ENCODE peak calls at places on chromosomes 7 and 10, in five cellular contexts. S, M, N, J and B are unnamed samples.

GRCh38 chr7:123112833-123113232 is 86.9 kb downstream of the SLC13A1 start:
- DNase-seq in J (no peak), S (no peak), N (no peak), M (no peak), B (no peak)

GRCh38 chr7:42090806-42091205 is 146.2 kb downstream of the GLI3 start:
- DNase-seq in N (no peak), M (no peak), J (no peak), S (no peak), B (no peak)

GRCh38 chr7:74199551-74200355 is 10.1 kb upstream of the LAT2 start:
- DNase-seq in M (no peak), N (peak; percentile 54), J (no peak), S (no peak), B (no peak)

GRCh38 chr7:93823621-93824020 is 66.9 kb downstream of the TFPI2 start:
- DNase-seq in N (no peak), J (no peak), M (no peak), S (no peak), B (no peak)

GRCh38 chr10:51348622-51349021 is 274.3 kb downstream of the PRKG1 start:
- DNase-seq in S (no peak), J (no peak), N (no peak), M (no peak), B (no peak)

GRCh38 chr10:1323951-1324350 is 267.8 kb downstream of the WDR37 start:
- DNase-seq in J (no peak), M (no peak), N (no peak), S (no peak), B (no peak)

GRCh38 chr7:25954395-25954794 is 197.6 kb upstream of the NFE2L3 start:
- DNase-seq in S (no peak), M (no peak), N (no peak), J (no peak), B (no peak)

GRCh38 chr7:42244828-42245227 is 7.8 kb upstream of the GLI3 start:
- DNase-seq in S (no peak), N (no peak), J (no peak), M (no peak), B (no peak)

GRCh38 chr10:132272061-132272766 is 35.5 kb downstream of the STK32C start:
- DNase-seq in M (no peak), N (no peak), S (no peak), J (no peak), B (no peak)

GRCh38 chr10:110893559-110894179 is 21.9 kb downstream of the PDCD4 start:
- DNase-seq in J (peak; percentile 48), S (no peak), M (no peak), N (no peak), B (no peak)

GRCh38 chr7:155405399-155406318 is 52.3 kb upstream of the EN2 start:
- DNase-seq in M (peak; percentile 33), N (no peak), S (no peak), J (peak; percentile 41), B (peak; percentile 18)

GRCh38 chr10:100829933-100830727 is 82.6 kb upstream of the SLF2 start:
- DNase-seq in N (no peak), M (no peak), J (no peak), S (no peak), B (no peak)

GRCh38 chr7:43461349-43462024 is 121.4 kb upstream of the STK17A start:
- DNase-seq in M (peak; percentile 73), N (no peak), J (no peak), S (no peak), B (no peak)

GRCh38 chr10:18984531-18984930 is 64.1 kb upstream of the MALRD1 start:
- DNase-seq in N (no peak), J (no peak), S (no peak), M (no peak), B (no peak)

GRCh38 chr10:107727762-107728317 is 563.3 kb upstream of the SORCS1 start:
- DNase-seq in M (no peak), N (no peak), S (no peak), J (no peak), B (no peak)

GRCh38 chr10:29056729-29057128 is 232.1 kb upstream of the LYZL1 start:
- DNase-seq in M (no peak), N (no peak), J (no peak), S (no peak), B (no peak)

GRCh38 chr10:8768341-8768740 is 713.9 kb downstream of the GATA3 start:
- DNase-seq in J (no peak), N (no peak), M (no peak), S (no peak), B (no peak)

GRCh38 chr10:97065128-97065527 is 120.6 kb downstream of the SLIT1 start:
- DNase-seq in M (no peak), S (no peak), N (peak; percentile 47), J (no peak), B (no peak)

GRCh38 chr10:52110576-52110975 is 203.5 kb upstream of the DKK1 start:
- DNase-seq in J (no peak), M (peak; percentile 44), S (no peak), N (no peak), B (no peak)

GRCh38 chr10:32446701-32447406 is 914 bp downstream of the CCDC7 start:
- DNase-seq in M (no peak), J (peak; percentile 5), S (no peak), N (no peak), B (no peak)

GRCh38 chr7:35593896-35594295 is 101.0 kb downstream of the HERPUD2 start:
- DNase-seq in J (no peak), S (no peak), N (no peak), M (no peak), B (no peak)

GRCh38 chr10:49324711-49325110 is 25.7 kb downstream of the C10orf71 start:
- DNase-seq in M (no peak), N (no peak), J (no peak), S (no peak), B (no peak)

GRCh38 chr7:52715701-52716100 is 319.7 kb upstream of the POM121L12 start:
- DNase-seq in S (no peak), M (no peak), J (no peak), N (no peak), B (no peak)

GRCh38 chr10:79399242-79399831 is 46.1 kb downstream of the ZCCHC24 start:
- DNase-seq in N (no peak), M (peak; percentile 91), J (no peak), S (peak; percentile 94), B (peak; percentile 86)

GRCh38 chr10:70475661-70476060 is 2.9 kb upstream of the PALD1 start:
- DNase-seq in S (no peak), M (no peak), J (no peak), N (peak; percentile 56), B (no peak)

GRCh38 chr10:125979976-125980375 is 83.6 kb downstream of the FANK1 start:
- DNase-seq in J (no peak), M (no peak), N (no peak), S (no peak), B (peak; percentile 13)
- H3K27ac ChIP-seq in J (peak overlapping the region; percentile 13), M (no peak overlapping the region), N (no peak overlapping the region), S (no peak overlapping the region), B (no peak overlapping the region)

DNA sequence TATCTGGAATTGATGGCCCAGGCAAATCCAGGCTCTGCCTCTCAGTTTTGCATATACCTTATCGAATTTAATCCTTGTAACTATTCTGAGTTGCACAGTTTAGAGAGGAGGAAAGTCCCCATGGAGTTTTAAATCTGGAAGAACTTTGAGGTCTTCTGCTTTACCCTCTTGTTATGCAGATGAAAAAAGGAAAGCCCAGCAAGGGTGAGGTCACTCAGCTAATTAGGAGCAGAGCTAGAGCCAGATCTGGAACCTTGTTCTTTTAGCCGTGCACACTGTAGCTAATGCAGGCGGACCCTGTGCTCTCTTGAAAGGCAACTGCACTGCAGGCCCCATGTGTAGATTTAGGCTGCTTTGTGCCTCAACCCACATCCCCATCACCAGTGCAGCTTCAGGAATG is 63.5 kb downstream of the SYPL1 start:
- DNase-seq in N (no peak), S (no peak), M (no peak), J (no peak), B (no peak)
- H3K27ac ChIP-seq in N (no peak overlapping the region), S (no peak overlapping the region), M (no peak overlapping the region), J (no peak overlapping the region), B (no peak overlapping the region)

GRCh38 chr7:111475959-111476358 is 86.3 kb downstream of the IMMP2L start:
- DNase-seq in J (no peak), S (no peak), M (no peak), N (no peak), B (no peak)

GRCh38 chr7:111473449-111474198 is 88.7 kb downstream of the IMMP2L start:
- DNase-seq in N (no peak), M (no peak), S (no peak), J (no peak), B (no peak)

GRCh38 chr7:111476586-111477293 is 85.6 kb downstream of the IMMP2L start:
- DNase-seq in N (no peak), M (no peak), S (no peak), J (no peak), B (no peak)

GRCh38 chr7:111475419-111475748 is 86.9 kb downstream of the IMMP2L start:
- DNase-seq in M (no peak), J (no peak), N (no peak), S (no peak), B (no peak)

DNA sequence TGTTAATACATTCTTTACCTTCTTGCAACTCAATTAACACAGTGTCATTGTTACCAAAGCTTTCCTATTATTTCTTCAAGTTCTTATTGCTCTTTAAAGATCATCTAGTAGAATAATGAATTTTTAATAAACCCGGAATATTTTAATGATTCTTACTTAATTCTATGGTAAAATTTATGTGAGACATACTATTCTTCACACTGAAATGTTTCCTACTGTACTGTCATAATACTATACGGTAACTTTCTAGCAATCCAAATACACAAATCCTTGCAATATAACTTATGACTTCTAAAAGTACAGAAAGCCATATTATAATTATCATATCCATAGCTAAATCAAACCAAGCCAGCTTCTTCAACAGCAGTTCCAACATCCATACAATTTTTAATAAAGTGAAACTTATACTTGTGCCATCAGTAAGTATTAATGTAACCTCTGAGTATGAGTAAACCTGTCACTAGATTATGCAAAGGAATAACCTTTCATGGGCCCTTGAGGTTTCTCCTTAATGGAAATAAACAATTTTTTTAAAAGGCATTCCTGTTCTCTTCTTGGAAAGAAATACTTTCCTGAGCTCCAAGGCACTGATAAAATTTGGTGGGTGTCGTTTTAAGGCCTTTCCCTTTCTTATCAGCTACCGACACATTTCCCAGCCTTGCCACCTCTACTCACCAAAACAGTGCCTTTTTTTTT is 87.4 kb downstream of the IMMP2L start:
- DNase-seq in M (no peak), S (no peak), J (no peak), N (no peak), B (no peak)
- H3K27ac ChIP-seq in M (no peak overlapping the region), S (no peak overlapping the region), J (no peak overlapping the region), N (no peak overlapping the region), B (no peak overlapping the region)

GRCh38 chr10:30992671-30993070 is 39.0 kb downstream of the ZNF438 start:
- DNase-seq in N (no peak), S (no peak), M (no peak), J (no peak), B (no peak)

GRCh38 chr10:30991647-30992011 is 40.0 kb downstream of the ZNF438 start:
- DNase-seq in J (no peak), M (no peak), N (no peak), S (no peak), B (no peak)

GRCh38 chr10:30995081-30995480 is 36.6 kb downstream of the ZNF438 start:
- DNase-seq in J (no peak), M (no peak), S (no peak), N (no peak), B (no peak)

GRCh38 chr10:30990971-30991646 is 40.6 kb downstream of the ZNF438 start:
- DNase-seq in S (no peak), N (no peak), J (no peak), M (no peak), B (no peak)

DNA sequence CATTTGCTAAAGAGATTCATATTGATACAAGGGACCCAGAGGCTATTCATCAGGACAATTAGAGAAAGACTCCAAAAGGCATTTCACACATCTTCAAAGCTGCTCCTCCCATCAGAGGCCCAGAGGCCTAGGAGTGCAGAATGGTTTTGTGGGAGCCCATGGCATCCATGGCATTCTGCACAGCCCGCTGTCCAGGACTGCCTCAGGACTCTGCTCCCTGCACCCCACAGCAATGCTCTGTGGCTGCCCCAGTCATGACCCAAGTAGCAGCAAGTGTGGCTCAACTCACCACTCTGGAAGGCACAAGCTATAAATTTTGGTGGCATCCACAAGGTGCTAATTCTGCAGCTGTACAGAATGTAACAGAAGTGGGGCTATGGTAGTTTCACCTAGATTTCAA is 38.5 kb downstream of the ZNF438 start:
- DNase-seq in J (no peak), M (no peak), S (no peak), N (no peak), B (no peak)
- H3K27ac ChIP-seq in J (no peak overlapping the region), M (no peak overlapping the region), S (peak overlapping the region; percentile 34), N (no peak overlapping the region), B (no peak overlapping the region)